ENCODE peak calls at places on chromosome 1, in six cellular contexts. X is mammary epithelial cell, Z is GM12878, H is fibroblast of lung, S is astrocyte, W is osteoblast. C is an unnamed sample.

GRCh38 chr1:201126832-201127754 is at the start of gene ASCL5:
- DNase-seq in H (peak), W (peak), X (peak), Z (no peak), S (peak), C (no peak)

GRCh38 chr1:117143856-117144255 is 22.3 kb upstream of the TRIM45 start:
- DNase-seq in H (no peak), W (no peak), Z (no peak), S (peak), X (no peak), C (no peak)

GRCh38 chr1:95145493-95145892 is 28.3 kb downstream of the TLCD4 start:
- DNase-seq in X (no peak), Z (no peak), S (no peak), H (no peak), W (no peak), C (no peak)

GRCh38 chr1:221777434-221778072 is 35.7 kb upstream of the DUSP10 start:
- DNase-seq in H (no peak), Z (peak), W (no peak), S (no peak), X (no peak), C (no peak)

GRCh38 chr1:230831706-230832105 is 36.6 kb downstream of the C1orf198 start:
- DNase-seq in S (no peak), W (no peak), H (no peak), Z (no peak), X (no peak), C (no peak)

GRCh38 chr1:152654110-152654509 is 9.1 kb upstream of the LCE2D start:
- DNase-seq in X (peak), H (peak), Z (no peak), S (no peak), W (peak), C (peak)

GRCh38 chr1:56644941-56645662 is at the start of gene PRKAA2:
- DNase-seq in X (peak), W (peak), S (no peak), H (peak), Z (no peak), C (no peak)

GRCh38 chr1:182955596-182956588 is 2.9 kb upstream of the SHCBP1L start:
- DNase-seq in Z (no peak), X (peak), H (peak), W (peak), S (peak), C (no peak)

DNA sequence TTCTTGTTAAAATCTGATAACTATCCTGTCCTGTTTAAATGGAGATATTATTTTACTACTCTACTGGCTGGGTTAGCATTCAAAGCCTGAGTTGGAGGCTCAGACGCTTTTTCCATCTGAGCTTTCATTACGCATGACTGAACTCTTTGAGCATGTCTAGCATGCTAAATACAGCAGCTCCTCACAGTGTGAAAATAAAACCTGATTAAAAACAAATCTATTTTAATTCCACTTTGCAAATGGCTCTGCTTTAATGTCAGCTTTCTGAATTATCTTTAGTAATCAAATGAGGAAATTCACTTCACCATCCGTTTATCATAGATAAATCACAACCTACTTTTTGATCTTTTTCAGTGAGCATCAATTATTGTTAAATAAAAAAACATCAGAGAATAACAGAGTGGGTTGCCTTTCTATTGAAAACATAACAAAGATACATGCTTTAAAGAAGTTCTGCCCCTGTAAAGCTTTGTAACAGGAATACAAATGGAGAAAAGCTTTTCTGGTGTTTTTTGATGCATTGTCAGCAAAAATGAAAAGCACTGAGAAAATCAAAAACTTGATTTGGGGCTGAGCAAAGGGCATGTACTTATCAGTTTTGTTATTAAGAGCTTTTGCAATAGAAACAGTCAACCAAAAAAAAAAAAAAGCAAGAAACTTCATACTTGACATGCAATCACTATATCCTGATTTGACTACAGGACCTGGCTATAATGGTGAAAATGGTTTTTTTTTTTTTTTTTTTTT is 3.5 kb upstream of the SPEN start:
- DNase-seq in H (no peak), Z (no peak), S (peak), X (no peak), W (no peak), C (no peak)
- H3K4me3 ChIP-seq in H (no peak), Z (peak), S (no peak), X (no peak), W (no peak), C (no peak)

GRCh38 chr1:236997882-236998281 is 6.4 kb downstream of the MT1HL1 start:
- DNase-seq in H (no peak), X (no peak), S (no peak), W (no peak), Z (no peak), C (no peak)
- TF ChIP-seq CTCF in H (no peak), X (no peak), S (no peak), W (no peak), Z (no peak), C (no peak)

DNA sequence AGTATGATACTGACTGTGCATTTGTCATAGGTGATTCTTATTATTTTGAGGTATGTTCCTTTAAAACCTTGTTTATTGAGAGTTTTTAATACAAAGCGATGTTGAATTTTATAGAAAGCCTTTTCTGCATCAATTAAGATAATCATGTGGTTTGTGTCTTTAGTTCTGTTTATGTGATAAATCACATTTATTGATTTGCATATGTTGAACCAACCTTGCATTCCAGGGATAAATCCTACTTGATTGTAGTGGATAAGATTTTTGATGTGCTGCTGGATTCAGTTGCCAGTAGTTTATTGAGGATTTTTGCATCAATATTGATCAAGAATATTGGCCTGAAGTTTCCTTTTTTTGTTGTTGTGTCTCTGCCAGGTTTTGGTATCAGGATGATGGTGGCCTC is 158.0 kb downstream of the CENPF start:
- DNase-seq in H (no peak), W (no peak), S (no peak), X (no peak), Z (no peak), C (no peak)
- H2AFZ ChIP-seq in H (no peak), W (no peak), S (no peak), X (no peak), Z (no peak), C (no peak)

DNA sequence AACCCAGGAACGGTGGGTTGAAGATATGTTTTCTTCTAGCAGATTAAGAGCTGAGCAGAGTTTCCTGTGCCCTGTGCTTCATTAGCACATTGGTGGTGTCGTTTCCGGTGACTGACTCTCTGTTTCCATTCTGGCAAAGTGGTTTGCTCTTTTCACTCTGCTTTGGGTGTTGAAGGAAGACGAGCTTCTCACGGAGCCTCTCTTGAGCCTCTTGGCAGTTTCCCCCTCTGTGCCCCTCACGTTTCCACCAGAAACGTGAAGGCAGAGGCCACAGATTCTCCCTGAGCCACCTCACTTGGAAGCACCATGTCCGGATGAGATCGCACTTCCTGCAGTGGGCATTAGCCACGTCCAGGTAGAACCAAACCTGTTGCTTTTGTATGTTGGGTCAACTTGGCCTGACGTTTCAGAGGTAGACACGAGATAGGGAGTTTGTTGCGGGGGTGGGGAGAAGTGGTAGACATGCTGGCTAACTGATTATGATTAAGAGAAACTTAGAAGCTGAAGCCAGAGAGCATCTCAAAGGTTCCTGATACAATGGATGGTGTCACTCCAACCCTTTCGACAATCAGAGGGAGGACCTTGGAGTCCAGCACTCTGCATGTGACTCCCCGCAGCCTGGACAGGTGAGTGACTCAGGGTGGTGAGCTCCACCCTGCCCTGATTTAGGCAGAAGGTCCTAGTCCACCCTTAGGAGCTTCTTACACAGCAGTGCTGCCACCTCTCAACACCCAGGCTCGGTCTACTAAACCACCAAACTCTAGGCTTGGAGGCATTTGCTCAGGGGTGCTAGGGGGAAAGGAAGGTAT is at the start of gene LAX1:
- DNase-seq in Z (peak), S (no peak), W (no peak), X (no peak), H (no peak), C (no peak)
- H3K4me3 ChIP-seq in Z (peak), S (no peak), W (no peak), X (no peak), H (no peak), C (no peak)

C was measured in keratinocyte.